ENCODE peak calls at places on chromosomes 16 and 17, in six cellular contexts. L is thoracic aorta, W is neural progenitor cell, H is body of pancreas, G is cardiac fibroblast, O is fibroblast of the aortic adventitia. M is an unnamed sample.

GRCh38 chr16:85591381-85591780 is 21.7 kb upstream of the GSE1 start:
- DNase-seq in L (no peak), W (no peak), H (no peak), G (no peak), O (no peak), M (no peak)

GRCh38 chr16:2156025-2156848 is 655 bp downstream of the TRAF7 start:
- DNase-seq in L (no peak), W (peak), H (no peak), G (peak), O (peak), M (peak)

GRCh38 chr17:80528521-80528920 is 16.1 kb upstream of the RPTOR start:
- DNase-seq in L (no peak), W (no peak), H (no peak), G (no peak), O (no peak), M (no peak)

GRCh38 chr17:233473-233941 is 52.1 kb upstream of the DOC2B start:
- DNase-seq in L (no peak), W (no peak), H (peak), G (no peak), O (no peak), M (no peak)

GRCh38 chr16:5903153-5903552 is 805.6 kb upstream of the EEF2KMT start:
- DNase-seq in L (no peak), W (no peak), H (no peak), G (no peak), O (no peak), M (no peak)

GRCh38 chr17:28335959-28336871 is 654 bp downstream of the TNFAIP1 start:
- DNase-seq in L (no peak), W (peak), H (peak), G (peak), O (peak), M (peak)

GRCh38 chr17:77374170-77374936 is 233.6 kb downstream of the SEC14L1 start:
- DNase-seq in L (no peak), W (peak), H (peak), G (peak), O (peak), M (no peak)

GRCh38 chr16:53967172-53967571 is 263.2 kb downstream of the FTO start:
- DNase-seq in L (no peak), W (no peak), H (no peak), G (no peak), O (no peak), M (no peak)

GRCh38 chr17:78875738-78876597 is 27.0 kb downstream of the CEP295NL start:
- DNase-seq in L (no peak), W (no peak), H (peak), G (peak), O (peak), M (no peak)

GRCh38 chr17:44112284-44113280 is 10.9 kb downstream of the HDAC5 start:
- DNase-seq in L (no peak), W (no peak), H (peak), G (no peak), O (no peak), M (no peak)

GRCh38 chr17:56697190-56697589 is 103.7 kb downstream of the NOG start:
- DNase-seq in L (no peak), W (no peak), H (no peak), G (no peak), O (peak), M (no peak)

GRCh38 chr16:62298567-62298966 is 262.3 kb upstream of the CDH8 start:
- DNase-seq in L (no peak), W (peak), H (no peak), G (no peak), O (no peak), M (no peak)

GRCh38 chr16:86942469-86943175 is 364.3 kb downstream of the FOXL1 start:
- DNase-seq in L (no peak), W (no peak), H (no peak), G (no peak), O (no peak), M (peak)

GRCh38 chr17:46887717-46888116 is 35.2 kb upstream of the GOSR2 start:
- DNase-seq in L (no peak), W (no peak), H (no peak), G (no peak), O (no peak), M (no peak)

GRCh38 chr16:29926675-29927522 is 873 bp upstream of the KCTD13 start:
- DNase-seq in L (no peak), W (no peak), H (peak), G (no peak), O (no peak), M (no peak)

GRCh38 chr17:63646492-63646815 is 24.2 kb downstream of the MAP3K3 start:
- DNase-seq in L (no peak), W (no peak), H (no peak), G (no peak), O (no peak), M (no peak)

GRCh38 chr17:16939271-16939576 is 32.7 kb downstream of the TNFRSF13B start:
- DNase-seq in L (no peak), W (no peak), H (no peak), G (no peak), O (no peak), M (no peak)

GRCh38 chr17:58184308-58184985 is 8.1 kb upstream of the EPX start:
- DNase-seq in L (no peak), W (peak), H (no peak), G (peak), O (peak), M (peak)

GRCh38 chr17:17463821-17464220 is 13.0 kb upstream of the MED9 start:
- DNase-seq in L (no peak), W (no peak), H (no peak), G (no peak), O (no peak), M (no peak)

GRCh38 chr16:80500116-80500859 is 40.5 kb upstream of the DYNLRB2 start:
- DNase-seq in L (no peak), W (no peak), H (no peak), G (no peak), O (no peak), M (no peak)
- TF ChIP-seq CTCF in L (no peak), W (no peak), H (no peak), G (no peak), O (no peak), M (no peak)

DNA sequence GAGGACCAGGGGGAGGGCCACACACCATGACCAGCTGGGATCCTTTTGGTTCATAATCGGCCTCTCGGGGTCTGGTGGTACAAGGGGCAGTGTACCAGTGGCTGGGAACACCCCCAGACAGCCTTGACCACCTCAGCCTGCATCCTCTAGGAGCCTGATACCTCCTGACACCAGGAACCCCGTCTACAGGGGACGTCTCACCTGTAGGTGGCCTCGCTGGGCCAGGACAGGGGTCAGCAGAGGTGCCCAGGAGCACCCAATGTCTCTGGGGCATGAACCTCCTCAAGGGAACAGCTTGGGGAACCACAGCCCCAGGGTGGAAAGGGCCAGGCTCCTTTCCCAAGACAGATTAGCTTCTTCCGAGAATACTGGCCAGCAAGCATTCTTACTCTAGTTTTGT is 2.5 kb upstream of the METRNL start:
- DNase-seq in L (no peak), W (no peak), H (peak), G (no peak), O (no peak), M (peak)
- TF ChIP-seq CTCF in L (no peak), W (peak), H (peak), G (peak), O (peak), M (peak)

GRCh38 chr16:89489040-89489721 is 1.2 kb downstream of the ANKRD11 start:
- DNase-seq in L (peak), W (peak), H (peak), G (peak), O (peak), M (peak)
- TF ChIP-seq CTCF in L (peak), W (peak), H (peak), G (peak), O (peak), M (peak)

GRCh38 chr17:1750628-1751027 is 8.0 kb downstream of the SERPINF2 start:
- DNase-seq in L (no peak), W (no peak), H (no peak), G (no peak), O (no peak), M (no peak)

GRCh38 chr17:1753767-1754429 is 8.0 kb upstream of the SERPINF1 start:
- DNase-seq in L (no peak), W (no peak), H (no peak), G (no peak), O (no peak), M (no peak)

GRCh38 chr17:1755252-1755992 is 6.4 kb upstream of the SERPINF1 start:
- DNase-seq in L (no peak), W (no peak), H (no peak), G (no peak), O (no peak), M (no peak)

GRCh38 chr17:1754430-1755112 is 7.3 kb upstream of the SERPINF1 start:
- DNase-seq in L (no peak), W (peak), H (no peak), G (no peak), O (no peak), M (no peak)

GRCh38 chr17:1752425-1752941 is 9.4 kb upstream of the SERPINF1 start:
- DNase-seq in L (no peak), W (no peak), H (peak), G (no peak), O (no peak), M (peak)
- TF ChIP-seq CTCF in L (no peak), W (no peak), H (no peak), G (no peak), O (no peak), M (no peak)